ENCODE peak calls at places on chromosome 13, in seven cellular contexts. One of them, this sample, is unnamed.

GRCh38 chr13:111852701-111853100 is 214.2 kb upstream of the SOX1 start:
- DNase-seq in SK-N-MC: no peak
- DNase-seq in IMR-90: no peak
- DNase-seq in neural progenitor cell: no peak
- DNase-seq in neuronal stem cell: no peak
- DNase-seq in mesendoderm: peak; percentile 40
- DNase-seq in mesenchymal stem cell: no peak
- DNase-seq in this sample: no peak

GRCh38 chr13:21010621-21011020 is 50.8 kb downstream of the LATS2 start:
- DNase-seq in SK-N-MC: no peak
- DNase-seq in IMR-90: peak; percentile 47
- DNase-seq in neural progenitor cell: no peak
- DNase-seq in neuronal stem cell: no peak
- DNase-seq in mesendoderm: peak; percentile 66
- DNase-seq in mesenchymal stem cell: peak; percentile 49
- DNase-seq in this sample: no peak

GRCh38 chr13:114162533-114162922 is 16.5 kb upstream of the CFAP97D2 start:
- DNase-seq in SK-N-MC: no peak
- DNase-seq in IMR-90: no peak
- DNase-seq in neural progenitor cell: no peak
- DNase-seq in neuronal stem cell: no peak
- DNase-seq in mesendoderm: no peak
- DNase-seq in mesenchymal stem cell: no peak
- DNase-seq in this sample: no peak

GRCh38 chr13:66693656-66694055 is 536.5 kb downstream of the PCDH9 start:
- DNase-seq in SK-N-MC: no peak
- DNase-seq in IMR-90: no peak
- DNase-seq in neural progenitor cell: no peak
- DNase-seq in neuronal stem cell: no peak
- DNase-seq in mesendoderm: no peak
- DNase-seq in mesenchymal stem cell: no peak
- DNase-seq in this sample: no peak

GRCh38 chr13:60099631-60100420 is 63.9 kb downstream of the DIAPH3 start:
- DNase-seq in SK-N-MC: peak; percentile 97
- DNase-seq in IMR-90: no peak
- DNase-seq in neural progenitor cell: no peak
- DNase-seq in neuronal stem cell: no peak
- DNase-seq in mesendoderm: no peak
- DNase-seq in mesenchymal stem cell: no peak
- DNase-seq in this sample: no peak

GRCh38 chr13:47289578-47289977 is 392.7 kb upstream of the HTR2A start:
- DNase-seq in SK-N-MC: no peak
- DNase-seq in IMR-90: no peak
- DNase-seq in neural progenitor cell: peak; percentile 32
- DNase-seq in neuronal stem cell: peak; percentile 6
- DNase-seq in mesendoderm: no peak
- DNase-seq in mesenchymal stem cell: no peak
- DNase-seq in this sample: no peak

GRCh38 chr13:48542581-48543341 is 9.9 kb upstream of the RCBTB2 start:
- DNase-seq in SK-N-MC: no peak
- DNase-seq in IMR-90: peak; percentile 16
- DNase-seq in neural progenitor cell: peak; percentile 59
- DNase-seq in neuronal stem cell: peak; percentile 26
- DNase-seq in mesendoderm: peak; percentile 63
- DNase-seq in mesenchymal stem cell: peak; percentile 45
- DNase-seq in this sample: peak; percentile 45

GRCh38 chr13:64074989-64075474 is 2659.4 kb upstream of the PCDH20 start:
- DNase-seq in SK-N-MC: no peak
- DNase-seq in IMR-90: no peak
- DNase-seq in neural progenitor cell: no peak
- DNase-seq in neuronal stem cell: no peak
- DNase-seq in mesendoderm: no peak
- DNase-seq in mesenchymal stem cell: no peak
- DNase-seq in this sample: no peak

GRCh38 chr13:41577437-41577836 is 120.1 kb downstream of the RGCC start:
- DNase-seq in SK-N-MC: no peak
- DNase-seq in IMR-90: peak; percentile 16
- DNase-seq in neural progenitor cell: no peak
- DNase-seq in neuronal stem cell: no peak
- DNase-seq in mesendoderm: no peak
- DNase-seq in mesenchymal stem cell: peak; percentile 45
- DNase-seq in this sample: peak; percentile 22

DNA sequence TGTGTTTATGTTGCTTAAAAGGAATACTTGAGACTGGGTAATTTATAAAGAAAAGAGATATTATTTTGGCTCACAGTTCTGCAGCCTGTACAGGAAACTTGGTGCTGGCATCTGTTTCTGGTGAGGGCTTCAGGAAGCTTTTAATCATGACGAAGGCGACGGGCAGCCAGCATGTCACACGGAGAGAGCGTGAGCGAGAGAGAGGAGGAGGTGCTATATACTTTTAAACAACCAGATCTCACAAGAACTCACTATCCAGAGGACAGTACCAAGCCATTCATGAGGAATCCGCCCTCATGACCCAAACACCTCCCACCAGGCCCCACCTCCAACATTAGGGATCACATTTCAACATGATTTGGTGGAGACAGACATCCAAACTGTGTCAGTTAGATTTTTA is 163.4 kb upstream of the TSC22D1 start:
- DNase-seq in SK-N-MC: no peak
- DNase-seq in IMR-90: peak; percentile 15
- DNase-seq in neural progenitor cell: no peak
- DNase-seq in neuronal stem cell: no peak
- DNase-seq in mesendoderm: peak; percentile 21
- DNase-seq in mesenchymal stem cell: peak; percentile 81
- DNase-seq in this sample: no peak
- H3K4me3 ChIP-seq in SK-N-MC: no peak overlapping the region
- H3K4me3 ChIP-seq in IMR-90: no peak overlapping the region
- H3K4me3 ChIP-seq in neural progenitor cell: no peak overlapping the region
- H3K4me3 ChIP-seq in neuronal stem cell: no peak overlapping the region
- H3K4me3 ChIP-seq in mesendoderm: no peak overlapping the region
- H3K4me3 ChIP-seq in mesenchymal stem cell: peak overlapping the region; percentile 18
- H3K4me3 ChIP-seq in this sample: no peak overlapping the region

DNA sequence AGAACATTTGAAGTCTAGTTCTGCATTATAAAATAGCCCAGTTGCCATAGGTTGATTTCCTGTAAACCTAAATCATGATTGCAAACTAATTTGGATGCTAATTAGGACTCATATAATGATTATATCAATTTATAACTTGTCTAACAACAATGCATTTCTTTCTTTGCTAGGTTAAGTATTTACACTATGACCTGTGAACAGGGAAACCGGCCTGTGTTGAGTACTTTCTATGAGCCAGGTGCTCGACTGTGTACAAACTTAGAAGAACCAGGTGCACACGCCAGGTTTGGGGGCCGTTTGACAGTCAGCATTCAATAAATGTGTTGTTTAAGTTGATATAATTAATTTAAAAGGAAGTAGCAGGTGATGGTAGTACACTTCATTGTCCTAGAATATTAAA is 203.1 kb downstream of the TM9SF2 start:
- DNase-seq in SK-N-MC: no peak
- DNase-seq in IMR-90: no peak
- DNase-seq in neural progenitor cell: no peak
- DNase-seq in neuronal stem cell: no peak
- DNase-seq in mesendoderm: no peak
- DNase-seq in mesenchymal stem cell: no peak
- DNase-seq in this sample: no peak
- H3K9ac ChIP-seq in SK-N-MC: no peak overlapping the region
- H3K9ac ChIP-seq in IMR-90: no peak overlapping the region
- H3K9ac ChIP-seq in neural progenitor cell: no peak overlapping the region
- H3K9ac ChIP-seq in neuronal stem cell: no peak overlapping the region
- H3K9ac ChIP-seq in mesendoderm: no peak overlapping the region
- H3K9ac ChIP-seq in mesenchymal stem cell: no peak overlapping the region
- H3K9ac ChIP-seq in this sample: no peak overlapping the region

GRCh38 chr13:24274452-24274971 is 34.9 kb upstream of the C1QTNF9 start:
- DNase-seq in SK-N-MC: no peak
- DNase-seq in IMR-90: peak; percentile 59
- DNase-seq in neural progenitor cell: no peak
- DNase-seq in neuronal stem cell: no peak
- DNase-seq in mesendoderm: no peak
- DNase-seq in mesenchymal stem cell: peak; percentile 86
- DNase-seq in this sample: no peak
- H3K4me3 ChIP-seq in SK-N-MC: no peak overlapping the region
- H3K4me3 ChIP-seq in IMR-90: no peak overlapping the region
- H3K4me3 ChIP-seq in neural progenitor cell: no peak overlapping the region
- H3K4me3 ChIP-seq in neuronal stem cell: no peak overlapping the region
- H3K4me3 ChIP-seq in mesendoderm: no peak overlapping the region
- H3K4me3 ChIP-seq in mesenchymal stem cell: no peak overlapping the region
- H3K4me3 ChIP-seq in this sample: no peak overlapping the region

DNA sequence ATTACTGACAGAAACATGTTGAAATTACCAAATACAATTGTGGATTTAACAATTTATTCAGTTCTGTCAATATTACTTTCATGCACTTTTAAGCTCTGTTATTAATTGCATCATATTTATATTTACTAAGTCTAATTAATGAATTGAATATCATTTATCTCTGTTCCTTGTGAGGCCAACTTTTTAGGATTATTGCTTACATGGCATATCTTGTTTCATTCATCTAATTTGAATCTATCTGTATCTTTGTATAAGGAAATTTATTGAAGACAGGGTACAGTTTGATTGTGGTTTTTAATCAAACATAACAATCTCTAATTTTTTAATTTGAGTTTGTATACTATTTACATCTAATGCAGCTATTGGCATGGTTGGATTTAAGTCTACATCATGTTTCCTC is 249.9 kb upstream of the GPC6 start:
- DNase-seq in SK-N-MC: no peak
- DNase-seq in IMR-90: no peak
- DNase-seq in neural progenitor cell: no peak
- DNase-seq in neuronal stem cell: no peak
- DNase-seq in mesendoderm: no peak
- DNase-seq in mesenchymal stem cell: no peak
- DNase-seq in this sample: no peak
- H3K9ac ChIP-seq in SK-N-MC: no peak overlapping the region
- H3K9ac ChIP-seq in IMR-90: no peak overlapping the region
- H3K9ac ChIP-seq in neural progenitor cell: no peak overlapping the region
- H3K9ac ChIP-seq in neuronal stem cell: no peak overlapping the region
- H3K9ac ChIP-seq in mesendoderm: no peak overlapping the region
- H3K9ac ChIP-seq in mesenchymal stem cell: no peak overlapping the region
- H3K9ac ChIP-seq in this sample: no peak overlapping the region

GRCh38 chr13:32125746-32126145 is 94.2 kb downstream of the FRY start:
- DNase-seq in SK-N-MC: no peak
- DNase-seq in IMR-90: no peak
- DNase-seq in neural progenitor cell: no peak
- DNase-seq in neuronal stem cell: no peak
- DNase-seq in mesendoderm: no peak
- DNase-seq in mesenchymal stem cell: no peak
- DNase-seq in this sample: no peak
- H3K4me3 ChIP-seq in SK-N-MC: no peak overlapping the region
- H3K4me3 ChIP-seq in IMR-90: no peak overlapping the region
- H3K4me3 ChIP-seq in neural progenitor cell: no peak overlapping the region
- H3K4me3 ChIP-seq in neuronal stem cell: no peak overlapping the region
- H3K4me3 ChIP-seq in mesendoderm: no peak overlapping the region
- H3K4me3 ChIP-seq in mesenchymal stem cell: peak overlapping the region; percentile 7
- H3K4me3 ChIP-seq in this sample: no peak overlapping the region

GRCh38 chr13:99323488-99323887 is 16.3 kb upstream of the GPR183 start:
- DNase-seq in SK-N-MC: no peak
- DNase-seq in IMR-90: peak; percentile 51
- DNase-seq in neural progenitor cell: no peak
- DNase-seq in neuronal stem cell: no peak
- DNase-seq in mesendoderm: no peak
- DNase-seq in mesenchymal stem cell: peak; percentile 43
- DNase-seq in this sample: no peak

GRCh38 chr13:99320693-99321481 is 13.7 kb upstream of the GPR183 start:
- DNase-seq in SK-N-MC: peak; percentile 58
- DNase-seq in IMR-90: peak; percentile 88
- DNase-seq in neural progenitor cell: no peak
- DNase-seq in neuronal stem cell: no peak
- DNase-seq in mesendoderm: no peak
- DNase-seq in mesenchymal stem cell: peak; percentile 80
- DNase-seq in this sample: no peak

GRCh38 chr13:99326012-99326411 is 18.8 kb upstream of the GPR183 start:
- DNase-seq in SK-N-MC: no peak
- DNase-seq in IMR-90: no peak
- DNase-seq in neural progenitor cell: no peak
- DNase-seq in neuronal stem cell: no peak
- DNase-seq in mesendoderm: no peak
- DNase-seq in mesenchymal stem cell: no peak
- DNase-seq in this sample: no peak

GRCh38 chr13:99321709-99322108 is 14.5 kb upstream of the GPR183 start:
- DNase-seq in SK-N-MC: no peak
- DNase-seq in IMR-90: no peak
- DNase-seq in neural progenitor cell: no peak
- DNase-seq in neuronal stem cell: no peak
- DNase-seq in mesendoderm: no peak
- DNase-seq in mesenchymal stem cell: no peak
- DNase-seq in this sample: no peak

DNA sequence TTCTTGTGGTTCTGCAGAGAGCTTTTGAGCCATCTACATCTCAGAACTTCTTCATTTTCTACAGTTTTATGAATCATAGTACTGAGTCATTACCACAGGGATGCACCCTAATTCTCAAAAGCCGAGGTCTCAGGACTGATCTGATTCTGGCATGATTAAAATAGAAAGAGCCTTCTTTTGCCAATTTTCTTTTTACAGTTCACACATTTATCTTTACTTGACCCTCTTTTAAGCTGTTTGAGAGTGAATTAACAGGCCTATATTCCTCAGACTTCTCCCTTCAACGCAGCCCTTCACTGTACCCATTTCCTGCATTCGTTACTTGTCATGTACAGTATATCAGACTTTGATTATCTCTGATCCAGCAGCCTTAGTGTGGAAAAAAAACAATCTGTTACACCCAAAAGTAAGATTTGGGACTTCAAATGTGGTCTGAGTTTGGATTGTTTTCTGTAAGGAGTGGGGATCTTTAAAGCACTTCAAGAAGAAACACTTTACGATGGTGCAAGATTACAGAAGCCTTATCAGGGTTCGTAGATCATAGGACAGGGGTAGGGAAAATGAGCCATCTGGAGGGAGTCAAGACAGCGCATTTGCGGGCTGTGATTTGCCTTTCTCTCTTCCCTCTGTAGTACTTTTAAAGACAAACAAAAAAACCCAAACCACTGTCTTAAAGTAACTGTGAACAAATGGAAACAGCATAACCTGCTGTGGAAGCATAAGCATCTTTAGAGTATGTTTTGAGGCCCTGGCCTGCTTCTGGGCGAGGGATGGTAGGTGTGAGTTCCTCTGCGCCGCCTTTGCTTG is 15.3 kb upstream of the GPR183 start:
- DNase-seq in SK-N-MC: no peak
- DNase-seq in IMR-90: peak; percentile 89
- DNase-seq in neural progenitor cell: no peak
- DNase-seq in neuronal stem cell: no peak
- DNase-seq in mesendoderm: peak; percentile 37
- DNase-seq in mesenchymal stem cell: peak; percentile 84
- DNase-seq in this sample: no peak
- H3K9ac ChIP-seq in SK-N-MC: no peak overlapping the region
- H3K9ac ChIP-seq in IMR-90: no peak overlapping the region
- H3K9ac ChIP-seq in neural progenitor cell: no peak overlapping the region
- H3K9ac ChIP-seq in neuronal stem cell: no peak overlapping the region
- H3K9ac ChIP-seq in mesendoderm: no peak overlapping the region
- H3K9ac ChIP-seq in mesenchymal stem cell: peak overlapping the region; percentile 92
- H3K9ac ChIP-seq in this sample: peak overlapping the region; percentile 40

GRCh38 chr13:98452851-98453250 is 124.1 kb downstream of the STK24 start:
- DNase-seq in SK-N-MC: no peak
- DNase-seq in IMR-90: no peak
- DNase-seq in neural progenitor cell: no peak
- DNase-seq in neuronal stem cell: no peak
- DNase-seq in mesendoderm: no peak
- DNase-seq in mesenchymal stem cell: no peak
- DNase-seq in this sample: no peak
- H3K4me3 ChIP-seq in SK-N-MC: no peak overlapping the region
- H3K4me3 ChIP-seq in IMR-90: no peak overlapping the region
- H3K4me3 ChIP-seq in neural progenitor cell: no peak overlapping the region
- H3K4me3 ChIP-seq in neuronal stem cell: no peak overlapping the region
- H3K4me3 ChIP-seq in mesendoderm: no peak overlapping the region
- H3K4me3 ChIP-seq in mesenchymal stem cell: no peak overlapping the region
- H3K4me3 ChIP-seq in this sample: no peak overlapping the region

This sample was measured in colonic mucosa.